ENCODE peak calls at places on chromosomes 3 and 15, in five cellular contexts. E is SK-N-SH, U is HepG2, O is K562, S is GM12891. W is an unnamed sample.

GRCh38 chr3:23258110-23258509 is 55.0 kb downstream of the UBE2E2 start:
- DNase-seq in S (no peak), E (no peak), U (no peak), O (no peak), W (no peak)

GRCh38 chr3:138944136-138944658 is 2.7 kb downstream of the FOXL2 start:
- DNase-seq in E (peak), S (no peak), O (peak), U (no peak), W (no peak)

GRCh38 chr3:9448643-9449042 is 51.2 kb downstream of the SETD5 start:
- DNase-seq in U (no peak), O (no peak), S (no peak), E (no peak), W (no peak)

GRCh38 chr3:70726966-70727365 is 414.5 kb upstream of the MDFIC2 start:
- DNase-seq in S (no peak), E (no peak), O (no peak), U (no peak), W (no peak)

GRCh38 chr3:3734881-3735280 is 64.3 kb upstream of the LRRN1 start:
- DNase-seq in E (no peak), O (no peak), U (no peak), S (no peak), W (no peak)

GRCh38 chr3:105634719-105635118 is 234.1 kb downstream of the CBLB start:
- DNase-seq in S (no peak), E (peak), U (no peak), O (no peak), W (no peak)

GRCh38 chr3:49554639-49555265 is 475 bp downstream of the BSN start:
- DNase-seq in O (peak), U (no peak), S (peak), E (no peak), W (peak)

GRCh38 chr3:107987036-107987557 is 103.7 kb downstream of the CD47 start:
- DNase-seq in S (no peak), U (peak), O (no peak), E (peak), W (no peak)

GRCh38 chr3:168604767-168605166 is 509.0 kb upstream of the GOLIM4 start:
- DNase-seq in E (no peak), O (no peak), S (no peak), U (no peak), W (no peak)

GRCh38 chr15:70453238-70453637 is 310.1 kb downstream of the UACA start:
- DNase-seq in S (no peak), O (no peak), U (no peak), E (no peak), W (no peak)

GRCh38 chr15:63755162-63755561 is 78.6 kb downstream of the HERC1 start:
- DNase-seq in S (no peak), O (no peak), E (no peak), U (no peak), W (no peak)

GRCh38 chr3:158776531-158776930 is 25.3 kb upstream of the MFSD1 start:
- DNase-seq in O (no peak), S (no peak), U (no peak), E (no peak), W (no peak)

GRCh38 chr3:141646760-141647561 is 91.1 kb upstream of the RNF7 start:
- DNase-seq in O (peak), E (peak), U (peak), S (no peak), W (no peak)

GRCh38 chr3:185503467-185503975 is 4.7 kb upstream of the TMEM41A start:
- DNase-seq in S (no peak), O (peak), E (no peak), U (no peak), W (no peak)

GRCh38 chr3:49873623-49874022 is 3.9 kb upstream of the CAMKV start:
- DNase-seq in U (peak), O (no peak), E (peak), S (no peak), W (no peak)

GRCh38 chr3:160697628-160698382 is 20.8 kb downstream of the ARL14 start:
- DNase-seq in O (no peak), E (no peak), U (no peak), S (no peak), W (no peak)

GRCh38 chr3:100007313-100007712 is 107.0 kb downstream of the FILIP1L start:
- DNase-seq in E (no peak), S (no peak), O (no peak), U (no peak), W (no peak)

GRCh38 chr3:106699093-106699492 is 678.1 kb upstream of the CCDC54 start:
- DNase-seq in O (no peak), E (no peak), U (no peak), S (no peak), W (no peak)
- TF ChIP-seq TAF1 in O (no peak), E (no peak), U (no peak), S (no peak), W (no peak)

DNA sequence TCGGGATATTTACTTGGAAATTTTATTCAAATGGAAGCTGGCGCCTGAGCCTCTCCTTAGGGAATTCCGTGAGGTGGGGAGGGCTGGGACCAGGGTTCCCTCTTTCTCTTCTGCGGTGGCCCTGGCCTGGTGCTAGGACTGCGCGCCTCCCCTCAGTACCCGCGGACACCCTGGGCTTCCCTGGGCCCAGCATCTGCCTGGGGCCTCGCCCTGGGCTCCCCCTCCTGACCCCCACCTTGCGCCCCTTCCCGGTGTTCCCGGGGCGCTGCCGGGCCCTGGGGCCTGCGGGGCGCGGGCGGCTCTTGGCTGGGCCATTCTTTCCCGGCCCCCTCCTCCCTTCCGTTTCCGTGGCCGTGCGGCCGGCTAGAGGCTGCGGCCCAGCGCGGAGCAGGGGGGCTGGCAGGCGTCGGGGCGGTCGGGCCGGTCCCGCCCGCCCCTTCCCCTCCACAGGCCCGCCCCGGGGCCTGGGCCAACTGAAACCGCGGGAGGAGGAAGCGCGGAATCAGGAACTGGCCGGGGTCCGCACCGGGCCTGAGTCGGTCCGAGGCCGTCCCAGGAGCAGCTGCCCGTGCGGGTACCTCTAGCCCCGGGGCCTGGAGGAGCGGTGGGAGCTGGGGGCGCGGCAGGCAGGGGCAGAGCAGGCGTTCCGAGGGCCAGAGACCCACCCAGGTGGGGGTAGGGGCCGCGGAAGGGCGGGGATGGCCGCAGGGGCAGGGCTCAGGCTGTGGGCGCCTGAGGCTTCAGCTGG is at the start of gene FES:
- DNase-seq in E (no peak), O (no peak), S (no peak), U (no peak), W (no peak)
- TF ChIP-seq TAF1 in E (no peak), O (no peak), S (no peak), U (no peak), W (no peak)

GRCh38 chr3:126137490-126138130 is 42.8 kb downstream of the ALDH1L1 start:
- DNase-seq in S (no peak), O (no peak), U (no peak), E (no peak), W (no peak)
- TF ChIP-seq TAF1 in S (no peak), O (no peak), U (no peak), E (no peak), W (no peak)

DNA sequence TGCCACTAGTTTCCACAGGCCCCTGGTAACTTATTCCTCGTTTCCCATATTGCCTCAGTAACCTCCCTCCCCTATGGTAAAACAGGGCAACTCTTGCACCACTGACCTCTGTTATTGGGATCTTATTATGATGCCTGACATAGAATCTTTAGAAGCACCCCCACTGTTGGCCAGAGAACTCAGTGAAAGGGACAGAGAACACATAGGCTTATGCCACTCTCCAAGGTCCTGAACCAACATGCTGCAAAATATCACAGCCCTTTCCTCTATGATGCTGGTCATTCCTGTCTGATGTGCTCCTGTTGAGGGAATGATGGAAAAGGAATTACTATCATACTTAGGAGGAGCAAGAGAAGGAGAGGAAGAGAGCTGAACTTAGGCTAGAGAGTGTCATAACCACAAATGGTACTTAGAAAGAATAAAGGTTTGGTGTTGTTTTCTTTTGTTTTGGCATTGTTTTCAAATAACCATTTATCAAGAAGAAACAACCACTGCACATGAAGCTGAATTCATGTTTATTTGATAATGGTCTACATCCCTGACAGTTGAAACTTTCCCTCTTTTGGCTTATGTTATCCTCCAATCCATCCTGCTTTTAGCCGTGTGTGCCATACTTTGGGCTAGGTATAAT is 330.2 kb downstream of the EPHB1 start:
- DNase-seq in O (peak), S (peak), E (no peak), U (peak), W (no peak)
- TF ChIP-seq TAF1 in O (no peak), S (no peak), E (no peak), U (no peak), W (no peak)

GRCh38 chr3:195034101-195034500 is 236.9 kb downstream of the XXYLT1 start:
- DNase-seq in E (no peak), O (no peak), S (no peak), U (no peak), W (no peak)
- TF ChIP-seq TAF1 in E (no peak), O (no peak), S (no peak), U (no peak), W (no peak)

DNA sequence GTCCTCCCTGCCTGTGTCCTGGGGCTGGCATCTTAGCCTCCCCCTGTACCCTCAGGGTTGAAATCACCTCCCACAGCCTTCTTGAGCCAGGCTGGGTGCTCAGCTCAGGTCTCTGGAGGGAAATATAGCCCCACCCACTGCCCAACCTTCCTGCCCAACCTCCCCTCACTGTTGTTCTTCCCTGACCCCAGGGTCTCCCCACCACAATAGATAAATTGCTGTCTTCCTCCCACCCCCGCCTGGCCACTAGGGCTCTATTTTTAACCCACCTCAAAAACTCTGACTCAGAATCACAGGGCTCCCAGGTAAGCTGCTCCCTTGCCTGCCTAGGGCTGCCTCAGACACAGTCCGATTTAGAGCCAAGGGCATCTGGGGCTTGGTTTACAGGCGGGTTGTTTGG is 15.0 kb downstream of the HCN4 start:
- DNase-seq in S (no peak), O (no peak), U (no peak), E (no peak), W (no peak)
- TF ChIP-seq TAF1 in S (no peak), O (no peak), U (no peak), E (no peak), W (no peak)

W was measured in GM12892.